ENCODE peak calls at places on chromosomes 4 and X, in five cellular contexts. B is spleen, S is GM12892, E is A549, Z is tibial nerve. P is an unnamed sample.

GRCh38 chrX:87571965-87572364 is 54.4 kb downstream of the KLHL4 start:
- DNase-seq in B (no peak), S (no peak), E (no peak), Z (no peak), P (no peak)

GRCh38 chrX:18410038-18410437 is 15.4 kb upstream of the CDKL5 start:
- DNase-seq in B (no peak), S (no peak), E (peak), Z (no peak), P (no peak)

GRCh38 chrX:1394731-1395501 is 3.0 kb upstream of the SLC25A6 start:
- DNase-seq in B (peak), S (no peak), E (no peak), Z (no peak), P (no peak)

GRCh38 chr4:141541851-141542250 is 94.5 kb upstream of the IL15 start:
- DNase-seq in B (no peak), S (no peak), E (no peak), Z (no peak), P (no peak)

GRCh38 chr4:120589787-120590186 is 332.7 kb downstream of the PRDM5 start:
- DNase-seq in B (no peak), S (no peak), E (no peak), Z (no peak), P (no peak)

GRCh38 chr4:52172166-52172565 is 121.1 kb downstream of the SPATA18 start:
- DNase-seq in B (no peak), S (no peak), E (no peak), Z (no peak), P (no peak)

GRCh38 chr4:12827966-12828365 is 656.2 kb downstream of the RAB28 start:
- DNase-seq in B (no peak), S (no peak), E (no peak), Z (no peak), P (no peak)

GRCh38 chrX:40105791-40106676 is 8.3 kb upstream of the BCOR start:
- DNase-seq in B (peak), S (peak), E (peak), Z (peak), P (no peak)

GRCh38 chrX:7706032-7706431 is 136.9 kb upstream of the VCX start:
- DNase-seq in B (no peak), S (no peak), E (peak), Z (no peak), P (no peak)

GRCh38 chrX:68354869-68355628 is 78.2 kb downstream of the OPHN1 start:
- DNase-seq in B (no peak), S (no peak), E (peak), Z (no peak), P (no peak)

GRCh38 chrX:44878780-44879179 is 5.8 kb downstream of the KDM6A start:
- DNase-seq in B (no peak), S (no peak), E (no peak), Z (no peak), P (no peak)

GRCh38 chr4:165766976-165767375 is 106.1 kb upstream of the TLL1 start:
- DNase-seq in B (no peak), S (no peak), E (no peak), Z (no peak), P (no peak)

GRCh38 chrX:22690116-22690515 is 309.6 kb upstream of the DDX53 start:
- DNase-seq in B (no peak), S (no peak), E (no peak), Z (no peak), P (no peak)

GRCh38 chr4:22338806-22339205 is 177.1 kb downstream of the ADGRA3 start:
- DNase-seq in B (no peak), S (no peak), E (no peak), Z (no peak), P (no peak)

GRCh38 chr4:176277162-176277904 is 8.3 kb upstream of the ASB5 start:
- DNase-seq in B (no peak), S (no peak), E (peak), Z (no peak), P (no peak)

GRCh38 chrX:139079789-139080188 is 368.3 kb upstream of the FGF13 start:
- DNase-seq in B (no peak), S (no peak), E (no peak), Z (no peak), P (no peak)

GRCh38 chr4:75696036-75696435 is 22.8 kb upstream of the G3BP2 start:
- DNase-seq in B (no peak), S (no peak), E (no peak), Z (no peak), P (no peak)

GRCh38 chr4:157244348-157244747 is 23.8 kb downstream of the GRIA2 start:
- DNase-seq in B (no peak), S (no peak), E (no peak), Z (no peak), P (no peak)

GRCh38 chr4:81032805-81033684 is 2.5 kb downstream of the BMP3 start:
- DNase-seq in B (no peak), S (no peak), E (no peak), Z (no peak), P (no peak)

GRCh38 chrX:7996414-7996813 is 69.2 kb upstream of the PNPLA4 start:
- DNase-seq in B (no peak), S (no peak), E (peak), Z (peak), P (no peak)

GRCh38 chr4:28918871-28919270 is 1801.3 kb upstream of the PCDH7 start:
- DNase-seq in B (no peak), S (no peak), E (no peak), Z (no peak), P (no peak)

GRCh38 chr4:110487873-110488272 is 11.9 kb downstream of the ENPEP start:
- DNase-seq in B (no peak), S (no peak), E (no peak), Z (no peak), P (no peak)

GRCh38 chr4:69710580-69710979 is 49.8 kb downstream of the SULT1B1 start:
- DNase-seq in B (no peak), S (no peak), E (no peak), Z (no peak), P (no peak)

GRCh38 chr4:137156054-137156453 is 376.2 kb downstream of the PCDH18 start:
- DNase-seq in B (no peak), S (no peak), E (no peak), Z (no peak), P (no peak)

GRCh38 chr4:158053086-158053485 is 119.7 kb downstream of the GASK1B start:
- DNase-seq in B (no peak), S (no peak), E (no peak), Z (no peak), P (no peak)

GRCh38 chrX:66633541-66633940 is 5.3 kb downstream of the EDA2R start:
- DNase-seq in B (no peak), S (no peak), E (no peak), Z (no peak), P (no peak)

GRCh38 chr4:112284662-112285411 is 867 bp downstream of the TIFA start:
- DNase-seq in B (peak), S (no peak), E (no peak), Z (no peak), P (no peak)

GRCh38 chr4:40205259-40206198 is 8.7 kb downstream of the RHOH start:
- DNase-seq in B (no peak), S (no peak), E (no peak), Z (no peak), P (no peak)

GRCh38 chrX:19272452-19272851 is 71.3 kb upstream of the PDHA1 start:
- DNase-seq in B (no peak), S (no peak), E (no peak), Z (no peak), P (no peak)

GRCh38 chr4:106444557-106444956 is 76.0 kb upstream of the GIMD1 start:
- DNase-seq in B (no peak), S (no peak), E (no peak), Z (no peak), P (no peak)

GRCh38 chrX:85243761-85244410 is at the start of the genes SATL1 and ZNF711:
- DNase-seq in B (peak), S (peak), E (peak), Z (no peak), P (no peak)
- TF ChIP-seq POLR2A in B (no peak), S (no peak), E (no peak), Z (no peak), P (no peak)

DNA sequence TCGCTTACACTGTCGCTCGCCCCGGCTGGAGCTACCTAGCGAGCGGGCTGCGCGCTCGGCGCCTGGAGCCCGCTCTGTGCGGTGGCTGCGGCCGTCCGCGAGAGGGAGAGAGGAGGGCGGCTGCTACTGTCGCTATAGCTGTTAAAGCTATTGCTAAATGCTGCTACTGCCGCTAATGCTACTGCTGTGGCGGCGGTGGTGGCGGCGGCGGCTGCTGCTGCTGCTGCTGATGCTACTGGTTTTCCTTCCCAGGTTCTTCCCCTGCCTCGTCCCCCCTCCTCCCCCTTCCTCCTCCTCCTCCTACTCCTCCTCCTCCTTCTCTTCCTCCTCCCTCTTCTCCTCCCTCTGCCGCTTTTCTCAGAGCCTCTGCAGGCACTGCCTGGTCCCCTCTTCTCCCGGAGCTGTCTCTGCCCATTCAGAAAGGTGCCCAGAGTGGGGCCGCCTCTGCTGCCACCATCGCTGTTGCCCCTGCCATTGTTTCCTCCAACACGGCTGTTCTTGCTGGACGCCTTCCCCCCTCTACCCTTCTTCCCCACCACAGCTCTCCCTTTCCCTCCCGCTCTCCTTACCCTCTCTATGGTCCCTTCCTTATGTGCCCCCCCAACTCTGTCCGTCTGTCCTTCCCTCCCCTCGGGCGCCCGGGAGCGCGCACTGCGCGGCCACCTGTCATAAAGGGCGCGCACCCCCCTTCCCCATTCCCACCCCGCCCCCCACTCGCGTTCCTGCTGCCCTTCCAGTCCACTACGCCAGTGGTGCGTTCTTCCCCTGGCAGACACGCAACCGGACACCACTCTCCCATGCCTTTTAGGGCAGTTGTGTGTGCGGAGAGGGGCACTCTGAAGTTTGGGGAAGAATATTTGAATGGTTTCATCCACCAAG is at the start of gene NEXMIF:
- DNase-seq in B (peak), S (peak), E (peak), Z (no peak), P (no peak)
- TF ChIP-seq POLR2A in B (no peak), S (peak), E (no peak), Z (no peak), P (no peak)

DNA sequence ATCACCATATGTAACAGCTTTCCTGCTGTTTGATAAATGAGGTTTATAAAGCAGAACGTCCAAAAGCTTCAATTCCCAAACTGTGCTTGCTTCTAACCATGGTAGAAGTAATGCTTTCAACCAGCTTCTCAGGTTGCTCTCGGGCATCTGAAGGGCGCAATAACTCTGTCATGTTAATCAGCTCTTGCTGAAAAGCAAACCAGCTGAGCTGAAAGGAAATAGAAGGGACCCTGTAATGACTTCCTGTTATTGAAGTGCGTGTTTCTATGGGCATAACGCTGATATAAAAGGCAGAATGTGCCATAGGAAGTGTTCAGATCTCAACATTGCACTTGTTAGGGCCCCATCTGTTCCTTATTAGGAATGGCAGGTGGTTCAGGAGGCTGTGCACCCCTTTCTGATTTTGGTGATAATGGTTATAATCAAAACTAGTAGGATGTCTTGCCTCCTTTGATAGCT is 21.2 kb downstream of the HERC3 start:
- DNase-seq in B (no peak), S (no peak), E (no peak), Z (no peak), P (no peak)
- TF ChIP-seq POLR2A in B (peak), S (no peak), E (no peak), Z (no peak), P (no peak)

GRCh38 chrX:119398974-119399771 is at the start of gene SLC25A43:
- DNase-seq in B (peak), S (peak), E (peak), Z (peak), P (peak)
- TF ChIP-seq POLR2A in B (no peak), S (peak), E (peak), Z (peak), P (peak)

DNA sequence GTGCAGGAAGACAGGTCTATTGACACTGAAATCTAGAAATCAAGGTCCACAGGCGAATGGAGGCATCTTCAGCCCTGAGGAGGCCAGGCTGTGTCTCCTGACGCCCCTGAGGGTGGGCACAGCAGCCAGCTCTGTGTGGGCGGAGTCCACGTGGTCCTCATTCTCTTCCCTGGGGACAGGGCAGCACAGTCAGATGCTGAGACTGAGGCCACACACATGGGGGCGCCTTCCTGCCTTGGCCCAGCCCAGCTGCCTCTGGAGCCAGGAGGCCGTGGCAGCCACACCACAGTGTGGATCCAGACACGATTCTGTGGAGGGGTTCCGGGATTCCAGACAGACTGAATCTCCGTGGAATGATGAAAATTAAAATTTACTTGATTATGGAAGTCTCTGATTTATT is 20.8 kb downstream of the FGFR3 start:
- DNase-seq in B (no peak), S (no peak), E (no peak), Z (no peak), P (no peak)
- TF ChIP-seq POLR2A in B (no peak), S (no peak), E (no peak), Z (no peak), P (no peak)

GRCh38 chrX:101393530-101394305 is 2.9 kb downstream of the RPL36A start:
- DNase-seq in B (no peak), S (no peak), E (no peak), Z (no peak), P (no peak)

GRCh38 chrX:101388604-101389003 is 2.2 kb upstream of the RPL36A start:
- DNase-seq in B (no peak), S (no peak), E (no peak), Z (no peak), P (no peak)

GRCh38 chrX:101391831-101392230 is 1.0 kb downstream of the RPL36A start:
- DNase-seq in B (no peak), S (no peak), E (no peak), Z (no peak), P (no peak)

GRCh38 chrX:101394372-101394771 is 3.6 kb downstream of the RPL36A start:
- DNase-seq in B (no peak), S (no peak), E (no peak), Z (no peak), P (no peak)

GRCh38 chrX:101390664-101391525 is at the start of gene RPL36A:
- DNase-seq in B (peak), S (no peak), E (peak), Z (peak), P (peak)
- TF ChIP-seq POLR2A in B (peak), S (peak), E (peak), Z (peak), P (peak)

P was measured in H54.